ENCODE peak calls at places on chromosomes 1 and 21, in seven cellular contexts. One of them, this sample, is unnamed.

GRCh38 chr1:153776352-153776751 is 1.1 kb downstream of the SLC27A3 start:
- DNase-seq in amygdala: no peak
- DNase-seq in fibroblast of mammary gland: no peak
- DNase-seq in H7: no peak
- DNase-seq in NCI-H1436: no peak
- DNase-seq in Caki2: no peak
- DNase-seq in activated CD4-positive, alpha-beta T cell treated with anti-CD3 and anti-CD28 coated beads for 1 hour: no peak
- DNase-seq in this sample: no peak

GRCh38 chr1:32361674-32362473 is 411 bp downstream of the FAM229A start:
- DNase-seq in amygdala: peak
- DNase-seq in fibroblast of mammary gland: peak
- DNase-seq in H7: peak
- DNase-seq in NCI-H1436: no peak
- DNase-seq in Caki2: no peak
- DNase-seq in activated CD4-positive, alpha-beta T cell treated with anti-CD3 and anti-CD28 coated beads for 1 hour: no peak
- DNase-seq in this sample: peak

GRCh38 chr1:237583270-237583669 is 307.5 kb downstream of the ZP4 start:
- DNase-seq in amygdala: no peak
- DNase-seq in fibroblast of mammary gland: no peak
- DNase-seq in H7: no peak
- DNase-seq in NCI-H1436: no peak
- DNase-seq in Caki2: no peak
- DNase-seq in activated CD4-positive, alpha-beta T cell treated with anti-CD3 and anti-CD28 coated beads for 1 hour: no peak
- DNase-seq in this sample: no peak

GRCh38 chr21:32771134-32771523 is 426 bp downstream of the PAXBP1 start:
- DNase-seq in amygdala: no peak
- DNase-seq in fibroblast of mammary gland: peak
- DNase-seq in H7: no peak
- DNase-seq in NCI-H1436: peak
- DNase-seq in Caki2: no peak
- DNase-seq in activated CD4-positive, alpha-beta T cell treated with anti-CD3 and anti-CD28 coated beads for 1 hour: no peak
- DNase-seq in this sample: no peak

GRCh38 chr1:48876221-48876785 is 99.6 kb upstream of the BEND5 start:
- DNase-seq in amygdala: no peak
- DNase-seq in fibroblast of mammary gland: peak
- DNase-seq in H7: no peak
- DNase-seq in NCI-H1436: no peak
- DNase-seq in Caki2: no peak
- DNase-seq in activated CD4-positive, alpha-beta T cell treated with anti-CD3 and anti-CD28 coated beads for 1 hour: no peak
- DNase-seq in this sample: no peak

GRCh38 chr1:169890761-169891538 is 2.7 kb downstream of the SCYL3 start:
- DNase-seq in amygdala: no peak
- DNase-seq in fibroblast of mammary gland: no peak
- DNase-seq in H7: peak
- DNase-seq in NCI-H1436: no peak
- DNase-seq in Caki2: peak
- DNase-seq in activated CD4-positive, alpha-beta T cell treated with anti-CD3 and anti-CD28 coated beads for 1 hour: no peak
- DNase-seq in this sample: no peak

GRCh38 chr1:185788386-185788785 is 54.2 kb downstream of the HMCN1 start:
- DNase-seq in amygdala: no peak
- DNase-seq in fibroblast of mammary gland: no peak
- DNase-seq in H7: no peak
- DNase-seq in NCI-H1436: no peak
- DNase-seq in Caki2: no peak
- DNase-seq in activated CD4-positive, alpha-beta T cell treated with anti-CD3 and anti-CD28 coated beads for 1 hour: no peak
- DNase-seq in this sample: no peak

GRCh38 chr1:62025892-62026291 is 168.8 kb upstream of the L1TD1 start:
- DNase-seq in amygdala: no peak
- DNase-seq in fibroblast of mammary gland: no peak
- DNase-seq in H7: no peak
- DNase-seq in NCI-H1436: no peak
- DNase-seq in Caki2: no peak
- DNase-seq in activated CD4-positive, alpha-beta T cell treated with anti-CD3 and anti-CD28 coated beads for 1 hour: no peak
- DNase-seq in this sample: no peak

GRCh38 chr21:44349847-44350772 is 3.3 kb upstream of the TRPM2 start:
- DNase-seq in amygdala: no peak
- DNase-seq in fibroblast of mammary gland: no peak
- DNase-seq in H7: peak
- DNase-seq in NCI-H1436: no peak
- DNase-seq in Caki2: no peak
- DNase-seq in activated CD4-positive, alpha-beta T cell treated with anti-CD3 and anti-CD28 coated beads for 1 hour: no peak
- DNase-seq in this sample: no peak

GRCh38 chr1:52955129-52955970 is 28.3 kb downstream of the SCP2 start:
- DNase-seq in amygdala: no peak
- DNase-seq in fibroblast of mammary gland: peak
- DNase-seq in H7: no peak
- DNase-seq in NCI-H1436: no peak
- DNase-seq in Caki2: peak
- DNase-seq in activated CD4-positive, alpha-beta T cell treated with anti-CD3 and anti-CD28 coated beads for 1 hour: no peak
- DNase-seq in this sample: no peak

GRCh38 chr1:201149400-201149799 is 4.9 kb downstream of the TMEM9 start:
- DNase-seq in amygdala: no peak
- DNase-seq in fibroblast of mammary gland: peak
- DNase-seq in H7: peak
- DNase-seq in NCI-H1436: peak
- DNase-seq in Caki2: peak
- DNase-seq in activated CD4-positive, alpha-beta T cell treated with anti-CD3 and anti-CD28 coated beads for 1 hour: no peak
- DNase-seq in this sample: no peak

GRCh38 chr21:17610862-17611261 is 1.8 kb downstream of the BTG3 start:
- DNase-seq in amygdala: no peak
- DNase-seq in fibroblast of mammary gland: peak
- DNase-seq in H7: no peak
- DNase-seq in NCI-H1436: no peak
- DNase-seq in Caki2: no peak
- DNase-seq in activated CD4-positive, alpha-beta T cell treated with anti-CD3 and anti-CD28 coated beads for 1 hour: no peak
- DNase-seq in this sample: no peak

GRCh38 chr1:164256456-164256855 is 302.5 kb upstream of the PBX1 start:
- DNase-seq in amygdala: no peak
- DNase-seq in fibroblast of mammary gland: no peak
- DNase-seq in H7: no peak
- DNase-seq in NCI-H1436: no peak
- DNase-seq in Caki2: no peak
- DNase-seq in activated CD4-positive, alpha-beta T cell treated with anti-CD3 and anti-CD28 coated beads for 1 hour: no peak
- DNase-seq in this sample: no peak

GRCh38 chr1:61523219-61523618 is 201.7 kb downstream of the TM2D1 start:
- DNase-seq in amygdala: no peak
- DNase-seq in fibroblast of mammary gland: peak
- DNase-seq in H7: no peak
- DNase-seq in NCI-H1436: no peak
- DNase-seq in Caki2: no peak
- DNase-seq in activated CD4-positive, alpha-beta T cell treated with anti-CD3 and anti-CD28 coated beads for 1 hour: no peak
- DNase-seq in this sample: no peak

GRCh38 chr1:31591425-31592093 is 15.2 kb downstream of the TINAGL1 start:
- DNase-seq in amygdala: no peak
- DNase-seq in fibroblast of mammary gland: no peak
- DNase-seq in H7: no peak
- DNase-seq in NCI-H1436: no peak
- DNase-seq in Caki2: peak
- DNase-seq in activated CD4-positive, alpha-beta T cell treated with anti-CD3 and anti-CD28 coated beads for 1 hour: no peak
- DNase-seq in this sample: no peak

GRCh38 chr1:229364216-229365065 is 21.6 kb upstream of the CCSAP start:
- DNase-seq in amygdala: no peak
- DNase-seq in fibroblast of mammary gland: no peak
- DNase-seq in H7: no peak
- DNase-seq in NCI-H1436: no peak
- DNase-seq in Caki2: no peak
- DNase-seq in activated CD4-positive, alpha-beta T cell treated with anti-CD3 and anti-CD28 coated beads for 1 hour: no peak
- DNase-seq in this sample: no peak

GRCh38 chr1:64983110-64983509 is 16.8 kb upstream of the JAK1 start:
- DNase-seq in amygdala: no peak
- DNase-seq in fibroblast of mammary gland: peak
- DNase-seq in H7: no peak
- DNase-seq in NCI-H1436: no peak
- DNase-seq in Caki2: peak
- DNase-seq in activated CD4-positive, alpha-beta T cell treated with anti-CD3 and anti-CD28 coated beads for 1 hour: no peak
- DNase-seq in this sample: no peak

GRCh38 chr1:214021321-214021720 is 33.5 kb downstream of the PROX1 start:
- DNase-seq in amygdala: no peak
- DNase-seq in fibroblast of mammary gland: no peak
- DNase-seq in H7: no peak
- DNase-seq in NCI-H1436: no peak
- DNase-seq in Caki2: no peak
- DNase-seq in activated CD4-positive, alpha-beta T cell treated with anti-CD3 and anti-CD28 coated beads for 1 hour: no peak
- DNase-seq in this sample: no peak

GRCh38 chr1:120179420-120180348 is 3.4 kb upstream of the SEC22B start:
- DNase-seq in amygdala: no peak
- DNase-seq in fibroblast of mammary gland: peak
- DNase-seq in H7: peak
- DNase-seq in NCI-H1436: peak
- DNase-seq in Caki2: peak
- DNase-seq in activated CD4-positive, alpha-beta T cell treated with anti-CD3 and anti-CD28 coated beads for 1 hour: no peak
- DNase-seq in this sample: no peak

GRCh38 chr1:221045842-221046831 is 166.9 kb downstream of the HLX start:
- DNase-seq in amygdala: no peak
- DNase-seq in fibroblast of mammary gland: peak
- DNase-seq in H7: no peak
- DNase-seq in NCI-H1436: no peak
- DNase-seq in Caki2: peak
- DNase-seq in activated CD4-positive, alpha-beta T cell treated with anti-CD3 and anti-CD28 coated beads for 1 hour: no peak
- DNase-seq in this sample: no peak

GRCh38 chr1:52281518-52281917 is 84.5 kb downstream of the CC2D1B start:
- DNase-seq in amygdala: no peak
- DNase-seq in fibroblast of mammary gland: peak
- DNase-seq in H7: no peak
- DNase-seq in NCI-H1436: no peak
- DNase-seq in Caki2: no peak
- DNase-seq in activated CD4-positive, alpha-beta T cell treated with anti-CD3 and anti-CD28 coated beads for 1 hour: no peak
- DNase-seq in this sample: no peak

GRCh38 chr21:46639489-46640386 is 4.3 kb downstream of the PRMT2 start:
- DNase-seq in amygdala: no peak
- DNase-seq in fibroblast of mammary gland: peak
- DNase-seq in H7: no peak
- DNase-seq in NCI-H1436: peak
- DNase-seq in Caki2: peak
- DNase-seq in activated CD4-positive, alpha-beta T cell treated with anti-CD3 and anti-CD28 coated beads for 1 hour: no peak
- DNase-seq in this sample: no peak

GRCh38 chr1:54326577-54327385 is 79.4 kb downstream of the SSBP3 start:
- DNase-seq in amygdala: no peak
- DNase-seq in fibroblast of mammary gland: no peak
- DNase-seq in H7: peak
- DNase-seq in NCI-H1436: no peak
- DNase-seq in Caki2: no peak
- DNase-seq in activated CD4-positive, alpha-beta T cell treated with anti-CD3 and anti-CD28 coated beads for 1 hour: no peak
- DNase-seq in this sample: no peak

GRCh38 chr1:47563206-47563605 is 125.4 kb downstream of the FOXD2 start:
- DNase-seq in amygdala: no peak
- DNase-seq in fibroblast of mammary gland: peak
- DNase-seq in H7: no peak
- DNase-seq in NCI-H1436: no peak
- DNase-seq in Caki2: no peak
- DNase-seq in activated CD4-positive, alpha-beta T cell treated with anti-CD3 and anti-CD28 coated beads for 1 hour: no peak
- DNase-seq in this sample: no peak

GRCh38 chr1:113223546-113223945 is 150.5 kb downstream of the LRIG2 start:
- DNase-seq in amygdala: no peak
- DNase-seq in fibroblast of mammary gland: peak
- DNase-seq in H7: no peak
- DNase-seq in NCI-H1436: no peak
- DNase-seq in Caki2: no peak
- DNase-seq in activated CD4-positive, alpha-beta T cell treated with anti-CD3 and anti-CD28 coated beads for 1 hour: no peak
- DNase-seq in this sample: no peak

GRCh38 chr21:43312751-43313169 is 114.2 kb downstream of the SIK1 start:
- DNase-seq in amygdala: no peak
- DNase-seq in fibroblast of mammary gland: no peak
- DNase-seq in H7: peak
- DNase-seq in NCI-H1436: no peak
- DNase-seq in Caki2: no peak
- DNase-seq in activated CD4-positive, alpha-beta T cell treated with anti-CD3 and anti-CD28 coated beads for 1 hour: no peak
- DNase-seq in this sample: no peak

GRCh38 chr1:151024540-151025146 is 11.7 kb upstream of the BNIPL start:
- DNase-seq in amygdala: peak
- DNase-seq in fibroblast of mammary gland: peak
- DNase-seq in H7: peak
- DNase-seq in NCI-H1436: peak
- DNase-seq in Caki2: peak
- DNase-seq in activated CD4-positive, alpha-beta T cell treated with anti-CD3 and anti-CD28 coated beads for 1 hour: peak
- DNase-seq in this sample: peak

GRCh38 chr1:17475729-17476128 is 36.3 kb upstream of the RCC2 start:
- DNase-seq in amygdala: no peak
- DNase-seq in fibroblast of mammary gland: peak
- DNase-seq in H7: no peak
- DNase-seq in NCI-H1436: no peak
- DNase-seq in Caki2: peak
- DNase-seq in activated CD4-positive, alpha-beta T cell treated with anti-CD3 and anti-CD28 coated beads for 1 hour: no peak
- DNase-seq in this sample: no peak

GRCh38 chr21:34029724-34030528 is 43.5 kb upstream of the MRPS6 start:
- DNase-seq in amygdala: no peak
- DNase-seq in fibroblast of mammary gland: peak
- DNase-seq in H7: peak
- DNase-seq in NCI-H1436: no peak
- DNase-seq in Caki2: peak
- DNase-seq in activated CD4-positive, alpha-beta T cell treated with anti-CD3 and anti-CD28 coated beads for 1 hour: no peak
- DNase-seq in this sample: peak

GRCh38 chr1:2548068-2548589 is 8.0 kb upstream of the TNFRSF14 start:
- DNase-seq in amygdala: peak
- DNase-seq in fibroblast of mammary gland: peak
- DNase-seq in H7: peak
- DNase-seq in NCI-H1436: peak
- DNase-seq in Caki2: peak
- DNase-seq in activated CD4-positive, alpha-beta T cell treated with anti-CD3 and anti-CD28 coated beads for 1 hour: peak
- DNase-seq in this sample: peak

GRCh38 chr1:6098303-6099215 is 52.9 kb downstream of the KCNAB2 start:
- DNase-seq in amygdala: no peak
- DNase-seq in fibroblast of mammary gland: peak
- DNase-seq in H7: peak
- DNase-seq in NCI-H1436: no peak
- DNase-seq in Caki2: no peak
- DNase-seq in activated CD4-positive, alpha-beta T cell treated with anti-CD3 and anti-CD28 coated beads for 1 hour: no peak
- DNase-seq in this sample: no peak

GRCh38 chr1:97488505-97488904 is 432.3 kb downstream of the DPYD start:
- DNase-seq in amygdala: no peak
- DNase-seq in fibroblast of mammary gland: peak
- DNase-seq in H7: no peak
- DNase-seq in NCI-H1436: no peak
- DNase-seq in Caki2: no peak
- DNase-seq in activated CD4-positive, alpha-beta T cell treated with anti-CD3 and anti-CD28 coated beads for 1 hour: no peak
- DNase-seq in this sample: no peak

GRCh38 chr21:37032293-37032692 is 25.8 kb downstream of the RIPPLY3 start:
- DNase-seq in amygdala: no peak
- DNase-seq in fibroblast of mammary gland: no peak
- DNase-seq in H7: no peak
- DNase-seq in NCI-H1436: no peak
- DNase-seq in Caki2: no peak
- DNase-seq in activated CD4-positive, alpha-beta T cell treated with anti-CD3 and anti-CD28 coated beads for 1 hour: no peak
- DNase-seq in this sample: no peak

GRCh38 chr1:18951818-18952391 is 4.6 kb downstream of the IFFO2 start:
- DNase-seq in amygdala: no peak
- DNase-seq in fibroblast of mammary gland: no peak
- DNase-seq in H7: no peak
- DNase-seq in NCI-H1436: no peak
- DNase-seq in Caki2: no peak
- DNase-seq in activated CD4-positive, alpha-beta T cell treated with anti-CD3 and anti-CD28 coated beads for 1 hour: peak
- DNase-seq in this sample: no peak

GRCh38 chr1:182556279-182556678 is 32.8 kb downstream of the RNASEL start:
- DNase-seq in amygdala: no peak
- DNase-seq in fibroblast of mammary gland: no peak
- DNase-seq in H7: no peak
- DNase-seq in NCI-H1436: no peak
- DNase-seq in Caki2: no peak
- DNase-seq in activated CD4-positive, alpha-beta T cell treated with anti-CD3 and anti-CD28 coated beads for 1 hour: no peak
- DNase-seq in this sample: no peak

GRCh38 chr1:202979459-202979858 is 12.4 kb upstream of the CYB5R1 start:
- DNase-seq in amygdala: no peak
- DNase-seq in fibroblast of mammary gland: no peak
- DNase-seq in H7: no peak
- DNase-seq in NCI-H1436: no peak
- DNase-seq in Caki2: no peak
- DNase-seq in activated CD4-positive, alpha-beta T cell treated with anti-CD3 and anti-CD28 coated beads for 1 hour: no peak
- DNase-seq in this sample: no peak

GRCh38 chr21:17463441-17463840 is 49.4 kb upstream of the CXADR start:
- DNase-seq in amygdala: no peak
- DNase-seq in fibroblast of mammary gland: peak
- DNase-seq in H7: no peak
- DNase-seq in NCI-H1436: no peak
- DNase-seq in Caki2: peak
- DNase-seq in activated CD4-positive, alpha-beta T cell treated with anti-CD3 and anti-CD28 coated beads for 1 hour: no peak
- DNase-seq in this sample: no peak

GRCh38 chr1:62131093-62131725 is 63.4 kb upstream of the L1TD1 start:
- DNase-seq in amygdala: no peak
- DNase-seq in fibroblast of mammary gland: peak
- DNase-seq in H7: peak
- DNase-seq in NCI-H1436: no peak
- DNase-seq in Caki2: peak
- DNase-seq in activated CD4-positive, alpha-beta T cell treated with anti-CD3 and anti-CD28 coated beads for 1 hour: no peak
- DNase-seq in this sample: peak

This sample was measured in neural crest cell.